ENCODE peak calls at places on chromosomes 6 and 20, in ten cellular contexts. Z, J, M, D, A, I, E, F, L and S are unnamed samples. For H3K27me3, the result is how much of the 10 kb centered on the place peaks cover.

GRCh38 chr20:35839891-35840290 is 68.1 kb downstream of the PHF20 start:
- DNase-seq in L (no peak), F (no peak), J (no peak), E (no peak), Z (no peak), I (no peak), D (no peak), A (no peak), M (no peak), S (no peak)

GRCh38 chr20:52200870-52201269 is 9.3 kb upstream of the ZFP64 start:
- DNase-seq in J (no peak), A (no peak), M (no peak), L (no peak), E (no peak), I (no peak), Z (no peak), F (no peak), D (no peak), S (no peak)

GRCh38 chr6:26249959-26250805 is 114.8 kb upstream of the BTN3A2 start:
- DNase-seq in M (peak), F (no peak), I (no peak), E (peak), L (no peak), J (peak), Z (peak), A (peak), D (peak), S (no peak)

GRCh38 chr6:124742971-124743370 is 219.3 kb upstream of the RNF217 start:
- DNase-seq in Z (no peak), D (no peak), A (no peak), F (no peak), J (no peak), E (no peak), I (no peak), M (no peak), L (no peak), S (no peak)

GRCh38 chr20:11204926-11205768 is 531.3 kb upstream of the JAG1 start:
- DNase-seq in F (peak), A (peak), Z (peak), I (no peak), E (peak), J (peak), M (peak), L (peak), D (peak), S (peak)

GRCh38 chr6:42141603-42142117 is 760 bp downstream of the C6orf132 start:
- DNase-seq in F (no peak), A (no peak), M (no peak), Z (no peak), I (no peak), E (no peak), J (no peak), L (no peak), D (no peak), S (no peak)

GRCh38 chr6:128511518-128511917 is 8.9 kb downstream of the PTPRK start:
- DNase-seq in A (no peak), Z (no peak), E (no peak), J (no peak), L (no peak), D (no peak), I (no peak), F (no peak), M (no peak), S (no peak)

GRCh38 chr20:57264151-57264792 is 2.2 kb downstream of the BMP7 start:
- DNase-seq in F (no peak), A (no peak), L (no peak), D (peak), J (peak), M (peak), Z (no peak), E (no peak), I (no peak), S (no peak)

GRCh38 chr20:1827974-1828785 is 67.0 kb upstream of the SIRPA start:
- DNase-seq in E (no peak), A (peak), M (peak), I (no peak), F (no peak), Z (no peak), J (peak), L (no peak), D (no peak), S (no peak)

GRCh38 chr6:101832371-101832770 is 438.9 kb downstream of the GRIK2 start:
- DNase-seq in D (no peak), J (no peak), L (no peak), M (no peak), E (no peak), Z (no peak), A (peak), F (no peak), I (no peak), S (no peak)

GRCh38 chr20:11271920-11272594 is 598.3 kb upstream of the JAG1 start:
- DNase-seq in D (no peak), L (no peak), J (peak), F (no peak), Z (no peak), E (no peak), I (no peak), M (peak), A (peak), S (no peak)

GRCh38 chr6:149037026-149037734 is 280.3 kb upstream of the TAB2 start:
- DNase-seq in Z (no peak), I (peak), E (no peak), A (no peak), M (peak), F (no peak), J (peak), D (no peak), L (no peak), S (no peak)

GRCh38 chr6:137160763-137161162 is 12.7 kb downstream of the IL22RA2 start:
- DNase-seq in L (no peak), Z (no peak), A (no peak), D (no peak), M (no peak), F (no peak), E (no peak), I (no peak), J (no peak), S (no peak)

GRCh38 chr6:159121387-159121955 is 47.7 kb upstream of the FNDC1 start:
- DNase-seq in Z (no peak), L (no peak), D (no peak), F (no peak), E (no peak), A (peak), I (no peak), J (no peak), M (no peak), S (no peak)

GRCh38 chr6:20922743-20923142 is 388.5 kb downstream of the CDKAL1 start:
- DNase-seq in L (no peak), A (no peak), J (no peak), M (no peak), I (no peak), E (no peak), D (no peak), Z (no peak), F (no peak), S (no peak)

GRCh38 chr6:75326557-75327258 is 42.1 kb upstream of the TMEM30A start:
- DNase-seq in L (no peak), I (peak), J (peak), M (peak), A (no peak), E (no peak), F (no peak), Z (no peak), D (no peak), S (no peak)

GRCh38 chr6:47473791-47474351 is 3.7 kb upstream of the CD2AP start:
- DNase-seq in D (no peak), E (no peak), L (no peak), J (no peak), F (no peak), I (no peak), M (no peak), A (no peak), Z (no peak), S (no peak)

GRCh38 chr6:125787791-125788190 is 3.0 kb upstream of the NCOA7 start:
- DNase-seq in D (no peak), J (no peak), I (no peak), M (no peak), Z (no peak), F (no peak), E (no peak), L (no peak), A (no peak), S (peak)

GRCh38 chr20:11703119-11703518 is 214.6 kb upstream of the BTBD3 start:
- DNase-seq in Z (no peak), E (no peak), J (no peak), M (no peak), A (no peak), L (no peak), F (no peak), I (no peak), D (no peak), S (no peak)

GRCh38 chr6:169935861-169936260 is 184.4 kb downstream of the ERMARD start:
- DNase-seq in M (no peak), E (no peak), A (no peak), Z (no peak), I (no peak), J (peak), L (no peak), F (no peak), D (no peak), S (no peak)

GRCh38 chr6:150149146-150149545 is 6.3 kb downstream of the PPP1R14C start:
- DNase-seq in Z (no peak), E (no peak), M (peak), I (no peak), J (no peak), L (no peak), D (no peak), A (no peak), F (no peak), S (no peak)

GRCh38 chr20:2470051-2470431 is 548 bp downstream of the SNRPB start:
- DNase-seq in J (peak), E (peak), D (peak), F (peak), A (peak), M (peak), L (no peak), Z (no peak), I (no peak), S (peak)

GRCh38 chr20:22740829-22741228 is 156.5 kb upstream of the FOXA2 start:
- DNase-seq in D (no peak), L (no peak), E (no peak), J (no peak), F (no peak), A (no peak), I (no peak), Z (no peak), M (no peak), S (no peak)

GRCh38 chr6:16216501-16217155 is 21.8 kb upstream of the GMPR start:
- DNase-seq in D (no peak), J (no peak), F (no peak), Z (no peak), E (no peak), A (peak), I (no peak), M (no peak), L (no peak), S (no peak)

GRCh38 chr6:11732036-11732545 is 46.5 kb downstream of the ADTRP start:
- DNase-seq in F (peak), Z (peak), J (no peak), A (peak), D (no peak), E (no peak), I (no peak), L (no peak), M (no peak), S (no peak)

GRCh38 chr20:50380697-50381040 is 129.5 kb upstream of the PTPN1 start:
- DNase-seq in M (no peak), D (no peak), F (no peak), A (peak), E (no peak), I (no peak), L (no peak), Z (no peak), J (no peak), S (no peak)

GRCh38 chr20:18613553-18613952 is 25.7 kb downstream of the DTD1 start:
- DNase-seq in A (no peak), Z (no peak), D (no peak), J (no peak), F (no peak), E (no peak), M (no peak), L (no peak), I (no peak), S (no peak)

DNA sequence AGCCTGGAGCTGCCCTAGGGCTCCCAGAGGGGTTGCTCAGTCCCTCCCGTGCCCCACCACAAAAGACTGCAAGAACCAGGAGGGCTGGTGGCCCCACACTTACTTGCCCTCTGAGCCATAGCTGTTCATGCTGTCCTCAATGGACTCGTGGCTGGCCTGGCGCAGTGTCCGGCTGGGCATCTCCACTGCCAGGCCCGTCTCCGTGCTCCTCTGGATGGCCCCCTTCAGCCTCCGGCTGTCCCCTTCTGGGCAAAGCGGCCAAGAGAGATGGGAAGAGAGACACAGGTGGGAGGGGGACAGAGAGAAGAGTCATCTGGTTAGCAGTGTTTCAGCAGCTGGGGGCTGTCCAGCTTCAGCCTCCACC is 25.5 kb downstream of the KCNK15 start:
- DNase-seq in Z (no peak), L (no peak), M (no peak), E (no peak), J (peak), A (no peak), I (no peak), F (no peak), D (no peak), S (no peak)
- H3K27me3 ChIP-seq in Z (under half), L (under half), M (under half), E (under half), J (under half), A (under half), I (under half), F (half or more), D (under half), S (under half)

DNA sequence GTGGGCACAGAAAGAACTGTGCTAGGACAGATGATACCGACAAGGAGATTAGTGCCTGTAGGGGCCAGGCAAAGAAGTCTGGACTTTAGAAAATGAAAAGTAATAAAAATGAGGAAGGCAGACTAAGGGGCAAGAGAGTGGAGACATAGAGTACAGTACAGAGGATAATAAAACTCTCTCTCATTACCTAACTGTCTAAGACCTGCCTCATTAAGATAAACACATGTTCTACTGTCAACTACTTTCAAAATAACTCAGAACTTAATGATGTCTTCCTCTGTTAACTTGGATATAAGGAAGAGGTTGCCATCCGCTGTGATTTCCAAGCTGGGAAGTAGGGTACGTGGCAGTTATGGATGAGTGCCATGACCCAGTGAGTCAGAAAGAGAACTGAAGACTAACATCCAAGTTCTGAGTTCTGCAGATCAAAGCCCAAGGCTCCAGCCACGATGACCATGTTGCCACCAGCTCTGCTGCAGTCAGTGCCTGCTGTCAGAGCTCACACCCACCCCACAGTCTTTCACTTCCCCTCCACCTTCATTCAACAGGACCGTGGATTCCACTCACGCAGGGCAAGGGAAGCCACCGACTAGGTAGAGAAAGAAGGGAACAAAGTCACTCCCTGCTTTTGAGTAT is 81.9 kb downstream of the KIF16B start:
- DNase-seq in Z (no peak), L (no peak), I (no peak), F (peak), E (no peak), A (no peak), J (no peak), M (no peak), D (no peak), S (no peak)
- H3K4me3 ChIP-seq in Z (no peak), L (no peak), I (no peak), F (no peak), E (no peak), A (no peak), J (no peak), M (no peak), D (no peak), S (no peak)

GRCh38 chr6:107728564-107728897 is 95.6 kb downstream of the SCML4 start:
- DNase-seq in I (no peak), E (no peak), M (no peak), J (no peak), F (no peak), D (no peak), Z (no peak), L (no peak), A (no peak), S (no peak)

GRCh38 chr6:107730683-107731314 is 93.3 kb downstream of the SCML4 start:
- DNase-seq in F (no peak), J (no peak), I (no peak), E (no peak), L (no peak), D (no peak), A (no peak), Z (no peak), M (no peak), S (no peak)

GRCh38 chr6:107727096-107727757 is 96.9 kb downstream of the SCML4 start:
- DNase-seq in I (no peak), A (no peak), M (no peak), E (no peak), D (no peak), Z (no peak), J (no peak), L (no peak), F (no peak), S (no peak)

GRCh38 chr6:107730106-107730505 is 94.0 kb downstream of the SCML4 start:
- DNase-seq in F (no peak), M (peak), Z (no peak), A (no peak), D (no peak), L (no peak), J (no peak), E (peak), I (no peak), S (no peak)

DNA sequence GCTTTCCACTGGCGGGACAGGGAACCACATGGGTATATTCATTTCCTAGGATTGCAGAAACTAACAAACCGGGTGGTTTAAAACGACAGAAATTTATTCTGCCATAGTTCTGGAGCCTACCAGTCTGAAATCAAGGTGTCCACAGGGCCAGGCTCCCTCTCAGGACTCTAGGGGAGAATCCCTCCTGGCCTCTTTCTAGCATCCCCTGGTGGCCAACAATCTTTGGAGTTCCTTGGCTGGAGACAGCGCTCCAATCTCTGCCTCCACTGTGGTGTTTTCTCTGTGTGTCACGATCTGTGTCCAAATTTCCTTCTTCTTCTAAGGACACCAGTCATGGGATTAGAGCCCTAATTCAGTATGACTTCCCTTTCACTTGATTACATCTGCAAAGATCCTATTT is 95.0 kb downstream of the SCML4 start:
- DNase-seq in F (no peak), Z (no peak), A (no peak), J (peak), M (no peak), I (no peak), E (no peak), D (no peak), L (no peak), S (no peak)
- H3K27me3 ChIP-seq in F (under half), Z (under half), A (under half), J (under half), M (under half), I (under half), E (under half), D (under half), L (under half), S (under half)

GRCh38 chr6:56540232-56540631 is 102.5 kb downstream of the DST start:
- DNase-seq in Z (no peak), M (no peak), F (no peak), L (no peak), E (no peak), J (no peak), A (no peak), I (no peak), D (no peak), S (no peak)
- H3K4me3 ChIP-seq in Z (peak), M (no peak), F (peak), L (no peak), E (no peak), J (no peak), A (peak), I (peak), D (no peak), S (peak)

GRCh38 chr20:21104466-21104761 is 1.7 kb downstream of the LINC00237 start:
- DNase-seq in F (no peak), E (no peak), D (no peak), I (no peak), L (no peak), M (peak), Z (no peak), J (peak), A (no peak), S (no peak)

GRCh38 chr20:21106171-21106694 is at the start of gene LINC00237:
- DNase-seq in F (no peak), E (no peak), A (peak), J (peak), D (no peak), I (no peak), Z (no peak), M (peak), L (no peak), S (no peak)

GRCh38 chr20:21103582-21104465 is 2.3 kb downstream of the LINC00237 start:
- DNase-seq in D (no peak), L (no peak), E (no peak), M (peak), A (no peak), I (no peak), J (peak), Z (no peak), F (no peak), S (no peak)

GRCh38 chr20:21104921-21105320 is 1.2 kb downstream of the LINC00237 start:
- DNase-seq in L (no peak), Z (no peak), M (peak), D (no peak), A (no peak), J (peak), I (no peak), F (no peak), E (no peak), S (no peak)

GRCh38 chr20:21105429-21106170 is 558 bp downstream of the LINC00237 start:
- DNase-seq in I (no peak), D (no peak), F (no peak), M (peak), A (peak), E (no peak), L (no peak), J (peak), Z (no peak), S (no peak)
- H3K27me3 ChIP-seq in I (half or more), D (half or more), F (half or more), M (half or more), A (under half), E (under half), L (half or more), J (half or more), Z (half or more), S (under half)